ENCODE peak calls at places on chromosomes 7 and 10, in four cellular contexts. One of them, this sample, is unnamed.

GRCh38 chr7:141686074-141686473 is 15.9 kb downstream of the DENND11 start:
- DNase-seq in heart left ventricle: no peak
- DNase-seq in dorsolateral prefrontal cortex: no peak
- DNase-seq in DND-41: no peak
- DNase-seq in this sample: no peak

GRCh38 chr7:131250331-131250730 is 77.3 kb upstream of the MKLN1 start:
- DNase-seq in heart left ventricle: no peak
- DNase-seq in dorsolateral prefrontal cortex: no peak
- DNase-seq in DND-41: no peak
- DNase-seq in this sample: no peak

GRCh38 chr7:76294344-76295024 is 8.0 kb upstream of the HSPB1 start:
- DNase-seq in heart left ventricle: peak
- DNase-seq in dorsolateral prefrontal cortex: peak
- DNase-seq in DND-41: no peak
- DNase-seq in this sample: no peak

GRCh38 chr10:92531132-92531531 is 42.8 kb downstream of the IDE start:
- DNase-seq in heart left ventricle: no peak
- DNase-seq in dorsolateral prefrontal cortex: no peak
- DNase-seq in DND-41: no peak
- DNase-seq in this sample: no peak

GRCh38 chr10:8051851-8052257 is 2.6 kb upstream of the GATA3 start:
- DNase-seq in heart left ventricle: no peak
- DNase-seq in dorsolateral prefrontal cortex: no peak
- DNase-seq in DND-41: no peak
- DNase-seq in this sample: no peak

GRCh38 chr7:119935418-119936025 is 337.5 kb upstream of the KCND2 start:
- DNase-seq in heart left ventricle: no peak
- DNase-seq in dorsolateral prefrontal cortex: no peak
- DNase-seq in DND-41: no peak
- DNase-seq in this sample: no peak

GRCh38 chr10:125117941-125118630 is 42.3 kb downstream of the CTBP2 start:
- DNase-seq in heart left ventricle: no peak
- DNase-seq in dorsolateral prefrontal cortex: peak
- DNase-seq in DND-41: no peak
- DNase-seq in this sample: no peak

GRCh38 chr7:143214789-143215679 is 6.8 kb upstream of the TAS2R40 start:
- DNase-seq in heart left ventricle: no peak
- DNase-seq in dorsolateral prefrontal cortex: no peak
- DNase-seq in DND-41: peak
- DNase-seq in this sample: peak

GRCh38 chr10:92689663-92690210 is at the start of gene HHEX:
- DNase-seq in heart left ventricle: peak
- DNase-seq in dorsolateral prefrontal cortex: no peak
- DNase-seq in DND-41: peak
- DNase-seq in this sample: peak

GRCh38 chr7:7719235-7719634 is 828 bp upstream of the RPA3 start:
- DNase-seq in heart left ventricle: no peak
- DNase-seq in dorsolateral prefrontal cortex: no peak
- DNase-seq in DND-41: peak
- DNase-seq in this sample: peak

GRCh38 chr10:18312385-18313145 is 172.3 kb downstream of the CACNB2 start:
- DNase-seq in heart left ventricle: no peak
- DNase-seq in dorsolateral prefrontal cortex: no peak
- DNase-seq in DND-41: peak
- DNase-seq in this sample: peak

GRCh38 chr7:100545636-100546128 is 6.7 kb downstream of the AGFG2 start:
- DNase-seq in heart left ventricle: no peak
- DNase-seq in dorsolateral prefrontal cortex: no peak
- DNase-seq in DND-41: no peak
- DNase-seq in this sample: no peak

GRCh38 chr7:120996333-120996982 is 7.9 kb downstream of the CPED1 start:
- DNase-seq in heart left ventricle: no peak
- DNase-seq in dorsolateral prefrontal cortex: no peak
- DNase-seq in DND-41: peak
- DNase-seq in this sample: peak

GRCh38 chr7:40418445-40418844 is 283.6 kb downstream of the SUGCT start:
- DNase-seq in heart left ventricle: no peak
- DNase-seq in dorsolateral prefrontal cortex: no peak
- DNase-seq in DND-41: no peak
- DNase-seq in this sample: no peak

GRCh38 chr10:43105119-43105792 is 28.4 kb downstream of the RET start:
- DNase-seq in heart left ventricle: peak
- DNase-seq in dorsolateral prefrontal cortex: peak
- DNase-seq in DND-41: peak
- DNase-seq in this sample: peak

GRCh38 chr7:21276471-21277035 is 151.3 kb upstream of the SP4 start:
- DNase-seq in heart left ventricle: no peak
- DNase-seq in dorsolateral prefrontal cortex: no peak
- DNase-seq in DND-41: no peak
- DNase-seq in this sample: no peak

GRCh38 chr10:4686644-4686996 is 139.4 kb upstream of the AKR1E2 start:
- DNase-seq in heart left ventricle: no peak
- DNase-seq in dorsolateral prefrontal cortex: no peak
- DNase-seq in DND-41: no peak
- DNase-seq in this sample: no peak

GRCh38 chr10:109214916-109215740 is 708.2 kb downstream of the XPNPEP1 start:
- DNase-seq in heart left ventricle: no peak
- DNase-seq in dorsolateral prefrontal cortex: no peak
- DNase-seq in DND-41: no peak
- DNase-seq in this sample: no peak

GRCh38 chr7:23292623-23293022 is 6.5 kb upstream of the MALSU1 start:
- DNase-seq in heart left ventricle: no peak
- DNase-seq in dorsolateral prefrontal cortex: no peak
- DNase-seq in DND-41: no peak
- DNase-seq in this sample: no peak

GRCh38 chr7:100620239-100620638 is 7.9 kb downstream of the MOSPD3 start:
- DNase-seq in heart left ventricle: no peak
- DNase-seq in dorsolateral prefrontal cortex: no peak
- DNase-seq in DND-41: no peak
- DNase-seq in this sample: no peak

GRCh38 chr7:28037220-28038010 is 143.2 kb downstream of the JAZF1 start:
- DNase-seq in heart left ventricle: no peak
- DNase-seq in dorsolateral prefrontal cortex: no peak
- DNase-seq in DND-41: no peak
- DNase-seq in this sample: no peak

GRCh38 chr7:93931655-93932054 is 10.1 kb downstream of the GNG11 start:
- DNase-seq in heart left ventricle: no peak
- DNase-seq in dorsolateral prefrontal cortex: no peak
- DNase-seq in DND-41: no peak
- DNase-seq in this sample: no peak

GRCh38 chr10:12241810-12242529 is 46.0 kb downstream of the CDC123 start:
- DNase-seq in heart left ventricle: no peak
- DNase-seq in dorsolateral prefrontal cortex: no peak
- DNase-seq in DND-41: no peak
- DNase-seq in this sample: peak

GRCh38 chr10:132443998-132444876 is 47.2 kb downstream of the PWWP2B start:
- DNase-seq in heart left ventricle: peak
- DNase-seq in dorsolateral prefrontal cortex: no peak
- DNase-seq in DND-41: peak
- DNase-seq in this sample: no peak

GRCh38 chr10:121627810-121628209 is 29.6 kb upstream of the FGFR2 start:
- DNase-seq in heart left ventricle: peak
- DNase-seq in dorsolateral prefrontal cortex: no peak
- DNase-seq in DND-41: no peak
- DNase-seq in this sample: no peak
- H3K27ac ChIP-seq in heart left ventricle: no peak
- H3K27ac ChIP-seq in dorsolateral prefrontal cortex: peak
- H3K27ac ChIP-seq in DND-41: no peak
- H3K27ac ChIP-seq in this sample: no peak

GRCh38 chr7:137578541-137578940 is 235.0 kb upstream of the PTN start:
- DNase-seq in heart left ventricle: no peak
- DNase-seq in dorsolateral prefrontal cortex: no peak
- DNase-seq in DND-41: no peak
- DNase-seq in this sample: no peak

GRCh38 chr7:137583199-137583598 is 239.7 kb upstream of the PTN start:
- DNase-seq in heart left ventricle: no peak
- DNase-seq in dorsolateral prefrontal cortex: no peak
- DNase-seq in DND-41: no peak
- DNase-seq in this sample: no peak

GRCh38 chr7:137577184-137577583 is 233.7 kb upstream of the PTN start:
- DNase-seq in heart left ventricle: no peak
- DNase-seq in dorsolateral prefrontal cortex: no peak
- DNase-seq in DND-41: no peak
- DNase-seq in this sample: no peak

GRCh38 chr7:137576481-137576880 is 232.9 kb upstream of the PTN start:
- DNase-seq in heart left ventricle: no peak
- DNase-seq in dorsolateral prefrontal cortex: no peak
- DNase-seq in DND-41: no peak
- DNase-seq in this sample: no peak

DNA sequence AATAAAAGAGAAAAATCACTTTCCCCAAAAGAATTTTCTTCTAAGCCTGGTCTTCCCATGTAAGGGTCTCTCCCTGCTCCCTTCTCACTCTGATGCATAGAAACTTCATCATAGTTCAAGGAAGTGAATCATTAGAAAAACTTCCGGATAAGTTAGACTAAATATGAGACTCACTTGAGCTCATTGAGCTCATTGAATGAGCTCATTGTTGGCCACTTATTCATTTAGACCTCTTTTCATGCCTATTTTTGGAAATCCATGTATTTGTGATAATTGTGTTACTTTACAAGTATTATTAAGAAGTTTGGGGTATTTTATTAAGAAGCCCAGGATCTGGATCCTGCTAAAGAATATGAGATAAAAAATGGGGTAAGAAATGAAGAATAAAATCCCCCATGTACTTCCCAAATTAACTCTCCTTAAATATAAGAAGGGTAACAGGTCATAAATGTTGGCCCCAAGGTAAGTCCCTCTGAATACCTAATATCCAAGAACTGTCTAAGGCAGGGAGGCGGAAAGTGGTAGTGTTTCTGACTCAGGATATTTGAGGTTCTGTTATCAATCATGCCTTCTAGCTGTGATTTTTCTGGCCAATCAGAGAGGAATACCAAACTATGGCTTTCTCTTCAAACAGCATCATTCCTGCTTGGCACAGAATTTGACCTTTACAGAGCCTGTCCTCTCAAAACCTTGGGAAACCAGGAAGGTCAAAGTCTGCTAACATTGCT is 236.5 kb upstream of the PTN start:
- DNase-seq in heart left ventricle: no peak
- DNase-seq in dorsolateral prefrontal cortex: no peak
- DNase-seq in DND-41: no peak
- DNase-seq in this sample: no peak
- H3K27ac ChIP-seq in heart left ventricle: no peak
- H3K27ac ChIP-seq in dorsolateral prefrontal cortex: no peak
- H3K27ac ChIP-seq in DND-41: no peak
- H3K27ac ChIP-seq in this sample: no peak

DNA sequence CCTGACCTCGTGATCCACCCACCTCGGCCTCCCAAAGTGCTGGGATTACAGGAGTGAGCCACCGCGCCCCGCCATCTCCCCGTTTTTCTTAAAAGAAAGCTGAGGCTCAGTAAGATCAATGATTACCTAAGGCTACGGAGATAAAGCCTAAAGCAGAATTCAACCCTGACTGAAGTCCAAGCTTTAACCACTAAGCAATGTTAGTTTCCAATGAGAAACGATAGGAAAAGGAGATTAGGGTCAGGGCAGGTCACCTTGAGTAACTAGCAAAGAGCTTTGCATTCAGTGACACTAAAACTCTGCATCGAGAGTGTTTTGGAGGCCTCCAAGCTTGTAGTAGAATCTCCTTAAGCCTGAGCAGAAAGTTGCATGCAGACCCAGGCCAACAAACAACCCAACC is 17.6 kb upstream of the PRXL2A start:
- DNase-seq in heart left ventricle: no peak
- DNase-seq in dorsolateral prefrontal cortex: no peak
- DNase-seq in DND-41: no peak
- DNase-seq in this sample: no peak
- H3K27ac ChIP-seq in heart left ventricle: no peak
- H3K27ac ChIP-seq in dorsolateral prefrontal cortex: no peak
- H3K27ac ChIP-seq in DND-41: no peak
- H3K27ac ChIP-seq in this sample: no peak

DNA sequence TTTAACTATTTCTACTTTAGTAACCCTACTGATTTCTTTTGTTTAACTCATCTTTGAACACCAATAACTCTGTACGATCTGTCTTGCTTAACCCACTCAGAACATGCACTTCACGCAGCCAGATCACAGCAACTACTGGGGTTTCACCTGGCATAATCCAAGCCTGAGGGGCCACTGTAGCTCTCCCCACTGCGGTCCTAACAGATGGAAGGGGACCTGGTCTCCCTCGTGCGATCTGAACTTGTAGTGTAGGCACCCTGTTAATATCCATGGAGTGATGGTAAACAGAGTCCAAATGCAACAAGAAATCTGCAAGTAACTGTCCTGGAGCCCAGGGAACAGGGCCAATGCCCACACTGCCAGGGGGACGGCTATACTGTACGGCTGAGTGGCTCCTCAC is 45.5 kb downstream of the INSIG1 start:
- DNase-seq in heart left ventricle: no peak
- DNase-seq in dorsolateral prefrontal cortex: no peak
- DNase-seq in DND-41: no peak
- DNase-seq in this sample: no peak
- H3K27ac ChIP-seq in heart left ventricle: no peak
- H3K27ac ChIP-seq in dorsolateral prefrontal cortex: no peak
- H3K27ac ChIP-seq in DND-41: no peak
- H3K27ac ChIP-seq in this sample: no peak

DNA sequence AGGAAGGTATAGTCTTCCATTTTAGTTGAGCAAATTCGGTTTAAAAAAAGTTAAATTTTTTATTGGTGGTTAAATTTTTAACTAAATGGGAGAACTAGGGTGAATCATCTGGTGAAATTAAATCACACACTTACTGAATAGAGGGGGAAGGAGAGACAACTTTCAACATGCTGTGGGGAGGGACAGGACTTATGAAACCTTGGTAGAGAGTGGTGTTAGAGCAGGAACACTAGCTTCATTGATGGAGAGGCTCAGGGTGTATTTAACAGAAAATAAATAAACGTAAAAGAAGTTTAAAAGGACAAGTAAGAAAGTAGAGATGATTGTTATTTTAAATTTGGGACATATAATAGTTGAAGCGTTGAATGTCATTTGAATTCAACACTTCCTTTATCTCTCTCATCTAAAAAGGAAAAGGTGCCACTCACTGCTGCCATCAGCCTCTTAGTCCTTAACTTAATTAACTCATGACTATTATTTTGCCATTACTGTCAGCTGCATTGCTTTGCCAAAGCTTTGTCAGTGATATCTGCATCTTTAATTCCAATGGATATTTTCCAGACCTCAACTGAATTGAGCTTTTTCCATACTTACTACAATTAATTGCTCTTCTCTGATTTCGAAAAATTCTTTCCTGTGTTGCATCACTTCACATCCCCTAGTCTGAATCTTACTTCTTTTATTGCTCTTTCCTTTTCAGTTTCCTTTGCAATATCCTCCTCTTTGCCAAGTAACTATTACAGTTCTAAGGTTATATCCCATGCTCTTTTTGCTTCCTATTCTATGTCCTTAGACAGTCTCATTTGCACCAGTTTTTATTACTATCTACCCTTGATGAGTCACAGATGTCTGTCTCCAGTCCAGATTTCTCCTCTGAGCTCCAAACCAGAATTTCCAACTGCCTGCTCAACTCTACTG is 71.7 kb downstream of the GNAT3 start:
- DNase-seq in heart left ventricle: no peak
- DNase-seq in dorsolateral prefrontal cortex: no peak
- DNase-seq in DND-41: no peak
- DNase-seq in this sample: no peak
- H3K27ac ChIP-seq in heart left ventricle: peak
- H3K27ac ChIP-seq in dorsolateral prefrontal cortex: no peak
- H3K27ac ChIP-seq in DND-41: no peak
- H3K27ac ChIP-seq in this sample: no peak

GRCh38 chr7:42099837-42100508 is 137.0 kb downstream of the GLI3 start:
- DNase-seq in heart left ventricle: no peak
- DNase-seq in dorsolateral prefrontal cortex: no peak
- DNase-seq in DND-41: no peak
- DNase-seq in this sample: no peak
- H3K27ac ChIP-seq in heart left ventricle: no peak
- H3K27ac ChIP-seq in dorsolateral prefrontal cortex: no peak
- H3K27ac ChIP-seq in DND-41: no peak
- H3K27ac ChIP-seq in this sample: no peak

GRCh38 chr7:159012353-159013069 is 132.2 kb downstream of the VIPR2 start:
- DNase-seq in heart left ventricle: peak
- DNase-seq in dorsolateral prefrontal cortex: no peak
- DNase-seq in DND-41: no peak
- DNase-seq in this sample: no peak
- H3K27ac ChIP-seq in heart left ventricle: peak
- H3K27ac ChIP-seq in dorsolateral prefrontal cortex: no peak
- H3K27ac ChIP-seq in DND-41: no peak
- H3K27ac ChIP-seq in this sample: no peak

This sample was measured in CD4-positive, CD25-positive, alpha-beta regulatory T cell.